ENCODE peak calls at places on chromosomes 2 and 18, in six cellular contexts. H is neural progenitor cell; F is activated CD8-positive, alpha-beta T cell treated with anti-CD3 and anti-CD28 coated beads for 36 hours; Y is CD8-positive, alpha-beta T cell; J is astrocyte; L is OCI-LY7. G is an unnamed sample.

GRCh38 chr2:95278051-95278471 is 3.8 kb downstream of the PROM2 start:
- DNase-seq in F (no peak), L (no peak), H (no peak), J (peak; percentile 81), Y (no peak), G (no peak)

GRCh38 chr18:79680100-79680879 is 687 bp downstream of the CTDP1 start:
- DNase-seq in Y (peak; percentile 58), H (peak; percentile 67), L (peak; percentile 4), J (peak; percentile 34), F (peak; percentile 72), G (no peak)

GRCh38 chr2:39696072-39696471 is 30.4 kb downstream of the TMEM178A start:
- DNase-seq in J (peak; percentile 95), Y (no peak), F (no peak), L (no peak), H (no peak), G (no peak)

GRCh38 chr18:5914971-5915370 is 19.6 kb upstream of the TMEM200C start:
- DNase-seq in H (no peak), Y (no peak), L (no peak), J (no peak), F (no peak), G (no peak)

GRCh38 chr2:213862407-213863076 is 548.3 kb upstream of the VWC2L start:
- DNase-seq in F (no peak), L (no peak), H (peak; percentile 81), J (no peak), Y (no peak), G (no peak)

GRCh38 chr2:205660521-205661124 is 21.7 kb upstream of the NRP2 start:
- DNase-seq in J (peak; percentile 96), H (no peak), Y (peak; percentile 33), L (no peak), F (peak; percentile 79), G (peak; percentile 23)

GRCh38 chr2:195535911-195536522 is 121.0 kb upstream of the SLC39A10 start:
- DNase-seq in J (no peak), L (peak; percentile 36), F (peak; percentile 90), H (no peak), Y (peak; percentile 72), G (peak; percentile 61)

GRCh38 chr2:198441246-198441645 is 636.9 kb downstream of the PLCL1 start:
- DNase-seq in H (no peak), F (no peak), Y (no peak), J (peak; percentile 48), L (no peak), G (no peak)

GRCh38 chr18:79792988-79793355 is 4.8 kb upstream of the KCNG2 start:
- DNase-seq in J (no peak), H (no peak), Y (no peak), F (no peak), L (no peak), G (peak; percentile 76)

GRCh38 chr18:23181547-23181946 is 46.3 kb downstream of the CABLES1 start:
- DNase-seq in Y (no peak), L (no peak), J (no peak), F (no peak), H (no peak), G (no peak)

GRCh38 chr2:42450136-42450535 is 43.6 kb downstream of the KCNG3 start:
- DNase-seq in L (no peak), J (peak; percentile 62), H (no peak), F (no peak), Y (no peak), G (no peak)

GRCh38 chr2:84782717-84783442 is 98.0 kb downstream of the TRABD2A start:
- DNase-seq in L (no peak), J (no peak), Y (peak; percentile 38), H (no peak), F (peak; percentile 62), G (no peak)

GRCh38 chr18:34977787-34978532 is 63.3 kb upstream of the MAPRE2 start:
- DNase-seq in F (peak; percentile 84), L (peak; percentile 69), H (peak; percentile 62), J (no peak), Y (peak; percentile 52), G (peak; percentile 41)

GRCh38 chr2:152716805-152717241 is 438 bp downstream of the PRPF40A start:
- DNase-seq in F (peak; percentile 51), Y (no peak), J (peak; percentile 23), L (peak; percentile 55), H (peak; percentile 72), G (peak; percentile 19)

GRCh38 chr2:174606336-174606735 is 8.7 kb upstream of the WIPF1 start:
- DNase-seq in L (no peak), J (peak; percentile 79), H (no peak), F (peak; percentile 73), Y (peak; percentile 38), G (no peak)

GRCh38 chr2:204030337-204030736 is 93.8 kb downstream of the ICOS start:
- DNase-seq in J (no peak), F (no peak), H (no peak), L (no peak), Y (no peak), G (no peak)

GRCh38 chr2:69213201-69213600 is 173.8 kb downstream of the GFPT1 start:
- DNase-seq in L (no peak), H (no peak), J (no peak), F (no peak), Y (no peak), G (no peak)

DNA sequence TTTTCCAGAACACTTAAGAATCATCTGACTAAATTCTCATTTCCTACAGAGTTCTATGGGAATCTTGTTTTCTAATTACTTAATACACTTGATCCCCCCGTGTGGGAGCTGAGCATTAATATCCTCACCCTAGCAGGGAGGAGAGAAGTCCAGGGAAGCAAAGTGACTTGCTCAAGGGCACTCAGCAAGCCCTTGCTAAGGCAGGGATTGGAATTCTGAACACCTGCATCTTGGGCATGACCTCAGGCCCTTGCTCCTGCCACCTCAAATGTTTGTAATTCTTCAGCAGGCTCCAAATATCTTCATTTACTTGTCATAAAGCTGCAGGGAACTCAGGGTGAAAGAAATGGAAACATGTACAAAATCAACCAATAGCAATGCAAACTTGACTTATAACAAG is 162.4 kb downstream of the GPD2 start:
- DNase-seq in L (no peak), J (no peak), F (no peak), H (no peak), Y (no peak), G (no peak)
- TF ChIP-seq CTCF in L (no peak), J (no peak), F (no peak), H (no peak), Y (no peak), G (no peak)

GRCh38 chr2:232549655-232550350 is 554 bp downstream of the TIGD1 start:
- DNase-seq in J (no peak), H (no peak), F (no peak), L (no peak), Y (no peak), G (no peak)

GRCh38 chr2:232547991-232548390 is 2.4 kb downstream of the TIGD1 start:
- DNase-seq in Y (no peak), L (no peak), F (no peak), H (no peak), J (no peak), G (no peak)

GRCh38 chr2:232551289-232551688 is 800 bp downstream of the EIF4E2 start:
- DNase-seq in F (no peak), J (no peak), L (peak; percentile 21), Y (no peak), H (no peak), G (peak; percentile 23)

GRCh38 chr2:232551776-232552175 is 1.3 kb downstream of the EIF4E2 start:
- DNase-seq in J (no peak), F (no peak), L (no peak), H (no peak), Y (no peak), G (no peak)

DNA sequence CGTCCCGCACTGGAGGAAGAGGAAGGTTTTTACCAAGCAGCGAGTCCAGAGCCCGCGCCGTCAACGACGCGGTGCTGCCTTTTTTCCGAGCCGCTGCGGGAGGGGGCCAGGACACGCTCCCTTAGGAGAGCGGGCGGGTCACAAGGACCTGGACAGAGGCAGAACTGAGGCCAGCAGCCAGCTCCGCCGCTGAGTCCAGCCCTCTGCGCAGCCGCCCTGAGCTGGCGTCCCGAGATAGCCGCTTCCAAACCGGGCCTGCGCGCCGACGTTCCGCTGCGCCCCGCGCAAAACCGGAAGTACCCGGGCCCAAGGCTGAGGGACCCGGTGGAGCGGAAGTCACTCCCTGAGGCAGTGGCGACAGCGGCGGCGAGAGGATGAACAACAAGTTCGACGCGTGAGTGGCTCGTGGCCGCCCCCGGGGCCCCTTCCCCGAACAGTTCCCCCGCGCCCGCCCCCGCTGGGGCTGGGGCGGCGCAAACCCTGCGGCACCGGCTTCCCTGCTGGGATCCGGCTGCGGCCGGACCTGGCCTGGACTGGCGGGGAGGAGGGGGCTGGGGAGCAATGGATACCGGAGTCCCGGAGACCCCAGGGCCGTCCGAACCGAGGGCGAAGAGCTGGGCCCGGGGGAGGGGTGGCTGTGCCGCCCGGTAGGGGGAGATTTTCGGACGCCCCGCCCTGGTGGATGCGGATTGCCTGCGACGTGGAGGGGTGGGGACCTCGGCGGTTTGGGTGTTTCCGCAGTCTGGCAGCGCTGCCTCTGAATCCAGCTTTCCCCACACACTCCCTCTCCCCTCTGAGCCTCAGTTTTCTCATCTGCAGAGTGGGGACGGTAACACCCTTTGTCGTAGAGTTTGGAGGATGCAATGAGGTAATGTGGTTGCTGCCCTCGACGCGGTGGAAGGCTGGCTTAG is at the start of the genes EIF4E2 and TIGD1:
- DNase-seq in F (peak; percentile 95), Y (peak; percentile 91), H (peak; percentile 98), J (peak; percentile 88), L (peak; percentile 96), G (peak; percentile 99)
- TF ChIP-seq CTCF in F (peak; percentile 37), Y (peak; percentile 55), H (peak; percentile 39), J (peak; percentile 14), L (peak; percentile 54), G (peak; percentile 8)

DNA sequence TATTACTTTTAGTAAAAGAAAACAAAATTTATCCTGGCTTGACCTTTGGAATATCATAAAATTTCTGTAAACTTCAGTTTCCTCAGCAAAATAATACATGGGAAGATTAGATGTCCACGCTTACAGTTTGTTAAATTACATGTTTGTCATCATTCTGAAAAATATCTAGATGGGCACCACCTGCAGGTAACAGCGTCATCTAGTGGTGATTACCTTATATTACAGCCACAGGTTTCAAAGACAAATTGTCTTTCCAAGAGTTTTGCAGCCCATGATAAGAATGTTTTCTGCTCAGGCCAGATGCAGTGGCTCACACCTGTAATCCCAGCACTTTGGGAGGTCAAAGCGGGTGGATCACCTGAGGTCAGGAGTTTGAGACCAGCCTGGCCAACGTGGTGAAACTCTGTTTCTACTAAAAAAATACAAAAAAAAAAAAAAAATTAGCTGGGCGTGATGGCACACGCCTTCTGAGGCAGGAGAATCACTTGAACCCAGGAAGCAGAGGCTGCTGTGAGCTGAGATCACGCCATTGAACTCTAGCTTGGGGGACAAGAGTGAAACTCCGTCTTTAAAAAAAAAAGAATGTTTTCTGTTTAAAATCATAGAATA is 96.3 kb upstream of the RASGRP3 start:
- DNase-seq in J (no peak), H (peak; percentile 10), Y (no peak), F (no peak), L (peak; percentile 26), G (no peak)
- TF ChIP-seq CTCF in J (peak; percentile 53), H (peak; percentile 85), Y (peak; percentile 35), F (peak; percentile 70), L (peak; percentile 93), G (peak; percentile 52)

GRCh38 chr2:70961648-70961994 is 16.8 kb upstream of the ANKRD53 start:
- DNase-seq in H (no peak), F (no peak), Y (no peak), L (no peak), J (no peak), G (no peak)

GRCh38 chr2:70958759-70959158 is 19.7 kb upstream of the ANKRD53 start:
- DNase-seq in L (no peak), H (no peak), F (no peak), Y (no peak), J (no peak), G (no peak)

GRCh38 chr2:70959271-70959761 is 19.1 kb upstream of the ANKRD53 start:
- DNase-seq in F (no peak), Y (no peak), H (no peak), J (no peak), L (no peak), G (no peak)

GRCh38 chr2:70960833-70961647 is 17.4 kb upstream of the ANKRD53 start:
- DNase-seq in J (no peak), H (no peak), Y (no peak), L (no peak), F (no peak), G (no peak)

GRCh38 chr2:70959851-70960832 is 18.3 kb upstream of the ANKRD53 start:
- DNase-seq in J (no peak), Y (no peak), H (peak; percentile 41), F (peak; percentile 30), L (no peak), G (no peak)
- TF ChIP-seq CTCF in J (no peak), Y (no peak), H (peak; percentile 47), F (no peak), L (peak; percentile 68), G (no peak)

G was measured in GM20000.